ENCODE peak calls at places on chromosomes 13 and 19, in six cellular contexts. U is CD4-positive, alpha-beta T cell; Z is PC-3; N is transverse colon; R is fibroblast of lung; F is colonic mucosa. Y is an unnamed sample.

GRCh38 chr19:5880604-5881078 is 10.3 kb upstream of the FUT5 start:
- DNase-seq in U (no peak), Z (no peak), N (peak; percentile 74), R (peak; percentile 66), F (peak; percentile 44), Y (peak; percentile 51)

GRCh38 chr19:14411161-14411560 is 8.0 kb downstream of the DDX39A start:
- DNase-seq in U (no peak), Z (no peak), N (no peak), R (no peak), F (no peak), Y (no peak)

GRCh38 chr13:40061466-40062450 is 406.3 kb downstream of the COG6 start:
- DNase-seq in U (no peak), Z (no peak), N (no peak), R (no peak), F (no peak), Y (no peak)

GRCh38 chr13:74174810-74175209 is 40.6 kb upstream of the KLF12 start:
- DNase-seq in U (no peak), Z (peak; percentile 1), N (no peak), R (no peak), F (no peak), Y (no peak)

GRCh38 chr13:47117268-47117667 is 220.4 kb upstream of the HTR2A start:
- DNase-seq in U (no peak), Z (peak; percentile 68), N (no peak), R (peak; percentile 77), F (no peak), Y (no peak)

GRCh38 chr13:71867101-71867814 is at the start of gene DACH1:
- DNase-seq in U (no peak), Z (peak; percentile 24), N (peak; percentile 71), R (peak; percentile 83), F (peak; percentile 80), Y (peak; percentile 62)

GRCh38 chr13:42652642-42653415 is 78.9 kb downstream of the TNFSF11 start:
- DNase-seq in U (no peak), Z (peak; percentile 12), N (no peak), R (no peak), F (no peak), Y (no peak)

GRCh38 chr13:73090116-73090811 is 31.5 kb downstream of the KLF5 start:
- DNase-seq in U (no peak), Z (peak; percentile 95), N (peak; percentile 72), R (peak; percentile 65), F (peak; percentile 81), Y (no peak)

GRCh38 chr19:7868671-7869452 is 5.3 kb downstream of the PRR36 start:
- DNase-seq in U (peak; percentile 74), Z (peak; percentile 95), N (peak; percentile 83), R (peak; percentile 44), F (peak; percentile 87), Y (peak; percentile 51)

GRCh38 chr13:55572862-55573261 is 1567.9 kb upstream of the PRR20A start:
- DNase-seq in U (no peak), Z (no peak), N (no peak), R (no peak), F (no peak), Y (no peak)

GRCh38 chr19:27774337-27774736 is 1438.6 kb downstream of the UQCRFS1 start:
- DNase-seq in U (no peak), Z (peak; percentile 9), N (no peak), R (no peak), F (no peak), Y (no peak)
- TF ChIP-seq CTCF in U (no peak), Z (no peak), N (no peak), R (peak; percentile 21), F (no peak), Y (no peak)

GRCh38 chr19:36514012-36514612 is 14.0 kb downstream of the ZNF260 start:
- DNase-seq in U (no peak), Z (no peak), N (no peak), R (peak; percentile 10), F (no peak), Y (no peak)
- H3K9me3 ChIP-seq in U (peaks cover 97% of the 10 kb centered on the region), Z (peaks cover 37% of the 10 kb centered on the region), N (peaks cover 88% of the 10 kb centered on the region), R (peaks cover 4% of the 10 kb centered on the region), F (peaks cover 23% of the 10 kb centered on the region), Y (peaks cover 98% of the 10 kb centered on the region)

GRCh38 chr13:25501231-25501630 is 129.5 kb downstream of the ATP8A2 start:
- DNase-seq in U (no peak), Z (no peak), N (no peak), R (no peak), F (no peak), Y (no peak)

GRCh38 chr13:25502551-25502950 is 130.8 kb downstream of the ATP8A2 start:
- DNase-seq in U (no peak), Z (no peak), N (no peak), R (no peak), F (no peak), Y (no peak)

DNA sequence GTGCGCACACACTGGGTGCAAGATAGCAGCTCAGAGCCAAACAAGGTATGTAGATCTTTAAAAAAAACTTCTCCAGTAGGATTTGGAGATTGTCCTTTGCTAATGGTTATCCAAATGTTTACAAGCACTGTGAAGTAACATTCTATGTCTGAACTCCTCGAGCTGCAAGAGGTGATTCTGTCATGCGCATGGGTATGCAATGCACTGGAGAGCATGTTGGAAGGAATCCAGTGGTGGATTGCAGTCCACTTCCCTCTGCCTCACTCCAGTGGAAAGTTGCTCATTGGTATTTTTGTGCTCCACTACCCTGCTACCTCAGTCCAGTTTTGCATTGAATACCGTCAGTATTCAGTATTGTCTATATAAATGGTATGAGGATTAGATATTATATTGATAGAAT is 132.1 kb downstream of the ATP8A2 start:
- DNase-seq in U (no peak), Z (no peak), N (no peak), R (no peak), F (no peak), Y (no peak)
- H3K27me3 ChIP-seq in U (no peaks in the 10 kb centered on the region), Z (peaks cover 64% of the 10 kb centered on the region), N (no peaks in the 10 kb centered on the region), R (no peaks in the 10 kb centered on the region), F (no peaks in the 10 kb centered on the region), Y (no peaks in the 10 kb centered on the region)

GRCh38 chr19:46782355-46783019 is 5.9 kb downstream of the SLC1A5 start:
- DNase-seq in U (no peak), Z (no peak), N (no peak), R (no peak), F (no peak), Y (no peak)

GRCh38 chr19:46783670-46784069 is 4.7 kb downstream of the SLC1A5 start:
- DNase-seq in U (no peak), Z (no peak), N (no peak), R (no peak), F (no peak), Y (no peak)

GRCh38 chr19:46785054-46785979 is 3.1 kb downstream of the SLC1A5 start:
- DNase-seq in U (no peak), Z (no peak), N (no peak), R (peak; percentile 21), F (no peak), Y (no peak)

GRCh38 chr19:46785980-46786235 is 2.5 kb downstream of the SLC1A5 start:
- DNase-seq in U (no peak), Z (no peak), N (no peak), R (no peak), F (no peak), Y (no peak)

DNA sequence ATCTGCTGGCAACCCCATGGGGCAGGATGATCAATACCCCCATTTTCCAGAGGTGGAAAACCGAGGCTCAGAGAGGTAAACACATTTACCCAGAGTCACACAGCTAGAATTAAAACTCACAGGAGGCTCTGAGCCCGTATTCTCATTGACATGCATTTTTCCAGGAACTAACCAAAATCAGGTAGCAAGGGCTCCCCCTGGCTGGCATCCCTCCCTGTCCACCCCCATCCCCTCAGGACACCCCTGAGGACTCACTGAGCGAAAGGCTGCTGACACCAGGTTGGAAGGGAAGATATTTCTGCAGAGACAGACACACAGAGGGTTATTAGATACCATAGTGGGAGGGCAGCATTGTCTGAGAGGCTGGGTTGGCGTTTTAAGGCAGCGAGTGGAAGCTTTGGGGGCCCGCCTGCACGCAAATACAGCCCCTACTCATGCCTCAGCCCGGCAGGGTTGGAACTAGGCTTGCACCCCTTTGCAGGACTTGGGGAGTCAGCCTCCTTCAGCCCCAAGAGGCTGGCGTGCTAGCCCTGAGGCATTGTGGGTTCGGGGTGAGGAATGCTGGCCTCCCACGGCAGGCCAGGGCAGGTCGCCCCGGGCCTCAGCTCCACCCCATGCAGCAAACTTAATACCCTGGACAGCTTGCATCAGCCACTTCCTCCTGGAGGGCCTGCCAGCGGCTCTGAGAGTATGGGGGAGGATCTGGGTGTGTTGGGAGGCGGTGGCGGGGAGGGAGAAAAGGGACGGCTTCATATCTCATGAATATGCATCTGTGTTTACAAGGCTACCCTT is 3.9 kb downstream of the SLC1A5 start:
- DNase-seq in U (no peak), Z (peak; percentile 80), N (peak; percentile 89), R (peak; percentile 93), F (peak; percentile 92), Y (peak; percentile 82)
- TF ChIP-seq CTCF in U (peak; percentile 24), Z (peak; percentile 45), N (no peak), R (peak; percentile 20), F (no peak), Y (no peak)

Y was measured in uterus.